ENCODE peak calls at places on chromosomes 6 and 20, in seven cellular contexts. R is H1, Y is SK-N-SH, S is HCT116, H is HepG2, L is GM12878, C is K562. B is an unnamed sample.

GRCh38 chr20:31785089-31785488 is 34.1 kb upstream of the MYLK2 start:
- DNase-seq in L (no peak), R (no peak), Y (no peak), S (no peak), H (no peak), C (no peak), B (no peak)

GRCh38 chr6:168132531-168133184 is 53.6 kb upstream of the FRMD1 start:
- DNase-seq in H (peak), S (no peak), R (peak), Y (peak), C (peak), L (no peak), B (peak)

GRCh38 chr6:85236636-85237035 is 213.2 kb upstream of the NT5E start:
- DNase-seq in Y (no peak), C (no peak), R (no peak), L (no peak), S (no peak), H (no peak), B (no peak)

GRCh38 chr20:35034150-35034549 is 58.5 kb downstream of the TRPC4AP start:
- DNase-seq in R (peak), C (no peak), Y (no peak), S (no peak), L (no peak), H (no peak), B (no peak)

GRCh38 chr6:78629154-78629721 is 238.1 kb upstream of the IRAK1BP1 start:
- DNase-seq in R (peak), C (no peak), S (no peak), H (no peak), L (no peak), Y (peak), B (no peak)

GRCh38 chr6:70474751-70475150 is 61.4 kb downstream of the FAM135A start:
- DNase-seq in H (peak), Y (no peak), R (no peak), L (no peak), C (peak), S (no peak), B (no peak)

GRCh38 chr6:134238006-134238405 is 79.9 kb downstream of the SGK1 start:
- DNase-seq in C (no peak), Y (no peak), L (no peak), R (no peak), S (no peak), H (no peak), B (no peak)

GRCh38 chr6:122696079-122696478 is 83.4 kb upstream of the FABP7 start:
- DNase-seq in S (peak), R (no peak), L (no peak), Y (no peak), H (no peak), C (no peak), B (no peak)

GRCh38 chr6:32666420-32667300 is at the start of gene HLA-DQB1:
- DNase-seq in C (no peak), Y (peak), R (no peak), L (peak), H (peak), S (peak), B (peak)

GRCh38 chr6:51350308-51350904 is 531.7 kb downstream of the TFAP2B start:
- DNase-seq in S (no peak), H (no peak), C (peak), L (no peak), R (no peak), Y (no peak), B (peak)

GRCh38 chr20:51966296-51966971 is 164.1 kb upstream of the SALL4 start:
- DNase-seq in Y (peak), H (peak), R (peak), L (no peak), C (peak), S (peak), B (peak)

GRCh38 chr6:27667651-27668441 is 194.9 kb upstream of the ZNF184 start:
- DNase-seq in H (no peak), S (no peak), L (no peak), Y (no peak), C (peak), R (no peak), B (peak)

GRCh38 chr20:38835792-38836191 is 30.3 kb downstream of the PPP1R16B start:
- DNase-seq in Y (no peak), R (no peak), S (no peak), C (no peak), H (no peak), L (no peak), B (no peak)

GRCh38 chr20:9590189-9590588 is 75.8 kb downstream of the LAMP5 start:
- DNase-seq in H (no peak), R (no peak), L (no peak), S (no peak), Y (no peak), C (no peak), B (peak)

GRCh38 chr6:111087871-111088667 is 766 bp downstream of the SLC16A10 start:
- DNase-seq in Y (peak), L (no peak), S (peak), C (no peak), R (peak), H (peak), B (no peak)

GRCh38 chr6:128601060-128601459 is 80.7 kb upstream of the PTPRK start:
- DNase-seq in L (no peak), Y (no peak), H (no peak), S (no peak), R (no peak), C (no peak), B (peak)

GRCh38 chr6:84177253-84177652 is 50.2 kb downstream of the CEP162 start:
- DNase-seq in S (no peak), R (no peak), H (no peak), Y (no peak), C (no peak), L (no peak), B (no peak)

GRCh38 chr6:170232186-170233002 is 58.5 kb downstream of the DLL1 start:
- DNase-seq in C (no peak), S (no peak), H (no peak), R (no peak), Y (no peak), L (no peak), B (no peak)

GRCh38 chr20:45407067-45407745 is 883 bp upstream of the DBNDD2 start:
- DNase-seq in L (no peak), S (no peak), Y (peak), R (no peak), C (peak), H (no peak), B (peak)
- TF ChIP-seq JUND in L (no peak), S (no peak), Y (no peak), R (no peak), C (no peak), H (no peak), B (no peak)

GRCh38 chr6:140811642-140812041 is 1321.1 kb upstream of the GJE1 start:
- DNase-seq in Y (no peak), L (no peak), S (no peak), H (no peak), R (no peak), C (no peak), B (no peak)

GRCh38 chr6:140809694-140810101 is 1323.0 kb upstream of the GJE1 start:
- DNase-seq in R (no peak), H (no peak), L (peak), C (no peak), S (no peak), Y (no peak), B (no peak)

GRCh38 chr6:140806431-140806830 is 1326.3 kb upstream of the GJE1 start:
- DNase-seq in C (no peak), Y (no peak), S (no peak), H (no peak), R (no peak), L (no peak), B (no peak)
- TF ChIP-seq JUND in C (no peak), Y (no peak), S (no peak), H (no peak), R (no peak), L (no peak), B (no peak)

GRCh38 chr20:21546355-21546754 is 32.5 kb upstream of the NKX2-2 start:
- DNase-seq in R (no peak), S (no peak), H (no peak), C (no peak), L (no peak), Y (no peak), B (no peak)

GRCh38 chr20:21550587-21550986 is 36.7 kb upstream of the NKX2-2 start:
- DNase-seq in R (no peak), C (no peak), S (no peak), Y (no peak), H (no peak), L (no peak), B (no peak)

GRCh38 chr20:21554376-21554890 is 40.6 kb upstream of the NKX2-2 start:
- DNase-seq in S (no peak), C (no peak), L (no peak), Y (no peak), H (no peak), R (no peak), B (no peak)

GRCh38 chr20:21548390-21549035 is 34.6 kb upstream of the NKX2-2 start:
- DNase-seq in H (no peak), Y (no peak), C (no peak), L (peak), R (no peak), S (no peak), B (no peak)
- TF ChIP-seq JUND in H (no peak), Y (no peak), C (no peak), L (no peak), R (no peak), S (no peak), B (no peak)

GRCh38 chr6:30781362-30781696 is 37.0 kb upstream of the IER3 start:
- DNase-seq in R (no peak), L (no peak), C (no peak), H (no peak), S (no peak), Y (no peak), B (no peak)
- TF ChIP-seq JUND in R (no peak), L (no peak), C (no peak), H (no peak), S (no peak), Y (no peak), B (no peak)

GRCh38 chr6:4804095-4804494 is 27.9 kb downstream of the CDYL start:
- DNase-seq in Y (no peak), C (peak), R (no peak), L (no peak), H (peak), S (no peak), B (no peak)

GRCh38 chr6:4803343-4803744 is 27.1 kb downstream of the CDYL start:
- DNase-seq in C (peak), L (no peak), Y (peak), S (no peak), H (no peak), R (no peak), B (peak)

GRCh38 chr6:4806308-4807190 is 30.3 kb downstream of the CDYL start:
- DNase-seq in L (no peak), H (no peak), R (no peak), C (no peak), S (no peak), Y (no peak), B (no peak)

GRCh38 chr6:4808396-4808795 is 32.2 kb downstream of the CDYL start:
- DNase-seq in R (no peak), C (no peak), S (no peak), H (no peak), L (no peak), Y (no peak), B (no peak)

DNA sequence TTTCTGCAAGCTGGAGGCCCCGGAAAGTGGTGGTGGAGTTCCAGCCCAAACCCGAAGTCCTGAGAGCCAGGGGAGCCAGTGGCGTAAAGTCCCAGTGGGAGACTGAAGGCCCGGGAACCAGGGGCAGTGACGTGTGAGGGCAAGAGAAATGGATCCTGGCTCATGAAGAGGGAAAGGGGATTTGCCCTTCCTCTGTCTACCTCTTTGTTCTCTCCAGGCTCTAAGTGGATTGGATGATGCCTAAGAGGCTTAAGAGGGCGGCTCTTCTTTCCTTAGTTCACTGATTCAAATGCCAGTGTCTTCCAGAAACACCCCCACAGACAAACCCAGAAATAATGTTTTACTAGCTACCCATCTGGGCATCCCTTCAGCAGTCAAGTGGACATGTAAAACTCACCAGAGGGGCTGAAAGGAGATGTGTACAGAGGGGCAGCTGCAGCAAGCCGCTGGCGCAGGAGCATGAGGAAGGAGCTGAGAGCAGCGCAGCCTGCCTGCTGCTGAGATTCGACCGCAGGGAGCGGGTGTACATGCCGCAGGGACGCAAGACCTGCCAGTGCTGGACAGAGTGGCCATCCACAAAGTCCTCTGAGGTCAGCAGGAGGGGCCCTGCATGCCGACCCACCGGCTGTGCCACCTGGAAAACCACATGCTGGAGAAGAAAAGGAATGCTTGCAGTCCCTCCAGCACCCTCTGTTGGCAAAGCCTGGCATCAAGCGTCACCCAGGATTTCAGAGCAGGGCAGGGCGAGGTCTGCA is 29.5 kb downstream of the CDYL start:
- DNase-seq in H (peak), C (no peak), R (peak), L (no peak), Y (peak), S (peak), B (peak)
- TF ChIP-seq JUND in H (no peak), C (no peak), R (no peak), L (no peak), Y (no peak), S (no peak), B (no peak)

GRCh38 chr6:140441256-140441655 is 1066.8 kb upstream of the CITED2 start:
- DNase-seq in L (no peak), R (peak), H (peak), Y (peak), C (peak), S (no peak), B (peak)
- TF ChIP-seq JUND in L (no peak), R (no peak), H (no peak), Y (no peak), C (no peak), S (no peak), B (no peak)

DNA sequence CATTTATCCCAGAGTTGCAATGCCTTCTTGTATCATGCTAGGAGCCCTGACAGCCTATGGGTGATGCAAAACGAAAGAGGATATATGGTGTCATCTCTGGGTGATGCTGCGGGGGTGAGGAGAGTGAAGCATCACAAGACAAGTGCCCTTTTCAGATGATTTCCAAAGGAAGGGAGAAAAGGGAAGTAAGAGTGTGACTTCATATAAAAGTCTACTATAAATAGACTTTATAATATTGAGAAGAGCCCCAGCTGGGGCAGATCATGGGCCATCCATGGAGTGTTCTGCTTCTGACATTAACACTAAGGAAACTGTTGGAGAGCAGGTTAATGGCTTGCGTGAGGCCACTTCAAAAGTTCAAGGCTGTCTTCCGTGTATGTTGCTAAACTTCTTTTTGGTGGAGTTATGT is 4.4 kb downstream of the CD83 start:
- DNase-seq in Y (no peak), R (no peak), S (no peak), L (peak), H (no peak), C (no peak), B (no peak)
- TF ChIP-seq JUND in Y (no peak), R (no peak), S (no peak), L (peak), H (no peak), C (no peak), B (no peak)

GRCh38 chr6:14711056-14711703 is 534.7 kb upstream of the JARID2 start:
- DNase-seq in S (no peak), H (peak), C (peak), L (no peak), R (no peak), Y (peak), B (peak)
- TF ChIP-seq JUND in S (no peak), H (no peak), C (peak), L (no peak), R (no peak), Y (no peak), B (no peak)